ENCODE peak calls at places on chromosomes 2 and 18, in nine cellular contexts. One of them, this sample, is unnamed.

GRCh38 chr2:54446122-54446521 is 10.0 kb upstream of the SPTBN1 start:
- DNase-seq in prostate gland: no peak
- DNase-seq in H1: no peak
- DNase-seq in stomach: no peak
- DNase-seq in HepG2: no peak
- DNase-seq in GM23338: no peak
- DNase-seq in HCT116: no peak
- DNase-seq in endothelial cell of umbilical vein: no peak
- DNase-seq in HL-60: no peak
- DNase-seq in this sample: no peak

GRCh38 chr18:48727685-48728084 is 188.9 kb downstream of the CTIF start:
- DNase-seq in stomach: no peak
- DNase-seq in HepG2: no peak
- DNase-seq in endothelial cell of umbilical vein: no peak
- DNase-seq in HCT116: no peak
- DNase-seq in prostate gland: no peak
- DNase-seq in H1: no peak
- DNase-seq in HL-60: no peak
- DNase-seq in GM23338: no peak
- DNase-seq in this sample: no peak

GRCh38 chr2:1709970-1710560 is 34.2 kb downstream of the PXDN start:
- DNase-seq in prostate gland: no peak
- DNase-seq in HCT116: no peak
- DNase-seq in GM23338: no peak
- DNase-seq in HL-60: no peak
- DNase-seq in endothelial cell of umbilical vein: no peak
- DNase-seq in stomach: no peak
- DNase-seq in HepG2: no peak
- DNase-seq in H1: no peak
- DNase-seq in this sample: peak; percentile 62

GRCh38 chr2:41197781-41198180 is 745.9 kb upstream of the SLC8A1 start:
- DNase-seq in HepG2: no peak
- DNase-seq in HCT116: no peak
- DNase-seq in stomach: no peak
- DNase-seq in GM23338: peak; percentile 17
- DNase-seq in HL-60: no peak
- DNase-seq in H1: no peak
- DNase-seq in endothelial cell of umbilical vein: peak; percentile 23
- DNase-seq in prostate gland: no peak
- DNase-seq in this sample: no peak

GRCh38 chr2:61689526-61689925 is 151.4 kb upstream of the XPO1 start:
- DNase-seq in HepG2: no peak
- DNase-seq in HL-60: no peak
- DNase-seq in endothelial cell of umbilical vein: no peak
- DNase-seq in GM23338: no peak
- DNase-seq in HCT116: no peak
- DNase-seq in stomach: no peak
- DNase-seq in prostate gland: no peak
- DNase-seq in H1: no peak
- DNase-seq in this sample: no peak

GRCh38 chr2:27261241-27261925 is 1.5 kb downstream of the SLC30A3 start:
- DNase-seq in HL-60: no peak
- DNase-seq in H1: no peak
- DNase-seq in GM23338: no peak
- DNase-seq in stomach: no peak
- DNase-seq in prostate gland: no peak
- DNase-seq in HCT116: no peak
- DNase-seq in endothelial cell of umbilical vein: no peak
- DNase-seq in HepG2: no peak
- DNase-seq in this sample: no peak

GRCh38 chr2:46780801-46781445 is 134.7 kb downstream of the MCFD2 start:
- DNase-seq in H1: peak; percentile 73
- DNase-seq in stomach: no peak
- DNase-seq in GM23338: peak; percentile 86
- DNase-seq in endothelial cell of umbilical vein: no peak
- DNase-seq in HepG2: peak; percentile 80
- DNase-seq in HL-60: no peak
- DNase-seq in HCT116: no peak
- DNase-seq in prostate gland: no peak
- DNase-seq in this sample: peak; percentile 91

GRCh38 chr2:30756051-30756719 is 51.1 kb downstream of the CAPN13 start:
- DNase-seq in HepG2: peak; percentile 12
- DNase-seq in endothelial cell of umbilical vein: no peak
- DNase-seq in stomach: no peak
- DNase-seq in HL-60: no peak
- DNase-seq in H1: no peak
- DNase-seq in HCT116: no peak
- DNase-seq in GM23338: no peak
- DNase-seq in prostate gland: peak; percentile 48
- DNase-seq in this sample: peak; percentile 33

GRCh38 chr18:9868857-9869712 is 16.7 kb upstream of the TXNDC2 start:
- DNase-seq in endothelial cell of umbilical vein: no peak
- DNase-seq in HepG2: no peak
- DNase-seq in HCT116: no peak
- DNase-seq in HL-60: no peak
- DNase-seq in stomach: no peak
- DNase-seq in GM23338: no peak
- DNase-seq in prostate gland: no peak
- DNase-seq in H1: no peak
- DNase-seq in this sample: no peak

GRCh38 chr2:10452334-10452733 is 4.2 kb upstream of the ODC1 start:
- DNase-seq in HepG2: peak; percentile 72
- DNase-seq in endothelial cell of umbilical vein: no peak
- DNase-seq in HCT116: no peak
- DNase-seq in stomach: peak; percentile 91
- DNase-seq in H1: no peak
- DNase-seq in prostate gland: peak; percentile 80
- DNase-seq in GM23338: no peak
- DNase-seq in HL-60: no peak
- DNase-seq in this sample: peak; percentile 79

GRCh38 chr2:235238537-235238936 is 255.3 kb upstream of the AGAP1 start:
- DNase-seq in prostate gland: no peak
- DNase-seq in GM23338: no peak
- DNase-seq in HL-60: no peak
- DNase-seq in HCT116: no peak
- DNase-seq in H1: no peak
- DNase-seq in stomach: peak; percentile 33
- DNase-seq in endothelial cell of umbilical vein: peak; percentile 86
- DNase-seq in HepG2: no peak
- DNase-seq in this sample: peak; percentile 75

GRCh38 chr2:143732931-143733330 is 603.7 kb downstream of the ARHGAP15 start:
- DNase-seq in H1: no peak
- DNase-seq in GM23338: no peak
- DNase-seq in endothelial cell of umbilical vein: no peak
- DNase-seq in prostate gland: no peak
- DNase-seq in HCT116: no peak
- DNase-seq in HepG2: no peak
- DNase-seq in HL-60: no peak
- DNase-seq in stomach: no peak
- DNase-seq in this sample: no peak

GRCh38 chr2:202687276-202687675 is 52.5 kb downstream of the FAM117B start:
- DNase-seq in endothelial cell of umbilical vein: no peak
- DNase-seq in prostate gland: no peak
- DNase-seq in stomach: no peak
- DNase-seq in GM23338: no peak
- DNase-seq in HepG2: peak; percentile 71
- DNase-seq in H1: no peak
- DNase-seq in HL-60: no peak
- DNase-seq in HCT116: no peak
- DNase-seq in this sample: no peak

GRCh38 chr18:47485221-47485797 is 233.8 kb upstream of the SKOR2 start:
- DNase-seq in HepG2: no peak
- DNase-seq in HL-60: no peak
- DNase-seq in H1: peak; percentile 49
- DNase-seq in endothelial cell of umbilical vein: no peak
- DNase-seq in HCT116: no peak
- DNase-seq in prostate gland: no peak
- DNase-seq in GM23338: peak; percentile 23
- DNase-seq in stomach: no peak
- DNase-seq in this sample: no peak

GRCh38 chr2:233747283-233747544 is 12.9 kb upstream of the UGT1A1 start:
- DNase-seq in HepG2: no peak
- DNase-seq in GM23338: no peak
- DNase-seq in prostate gland: no peak
- DNase-seq in HL-60: no peak
- DNase-seq in stomach: no peak
- DNase-seq in HCT116: no peak
- DNase-seq in endothelial cell of umbilical vein: no peak
- DNase-seq in H1: no peak
- DNase-seq in this sample: no peak

GRCh38 chr2:207182916-207183315 is 17.2 kb upstream of the KLF7 start:
- DNase-seq in HepG2: no peak
- DNase-seq in stomach: no peak
- DNase-seq in endothelial cell of umbilical vein: no peak
- DNase-seq in HCT116: no peak
- DNase-seq in GM23338: no peak
- DNase-seq in H1: no peak
- DNase-seq in HL-60: no peak
- DNase-seq in prostate gland: no peak
- DNase-seq in this sample: no peak

GRCh38 chr2:193141-193552 is 70.7 kb downstream of the SH3YL1 start:
- DNase-seq in HepG2: no peak
- DNase-seq in H1: no peak
- DNase-seq in HCT116: no peak
- DNase-seq in HL-60: no peak
- DNase-seq in stomach: no peak
- DNase-seq in prostate gland: no peak
- DNase-seq in GM23338: no peak
- DNase-seq in endothelial cell of umbilical vein: no peak
- DNase-seq in this sample: no peak

GRCh38 chr2:85318222-85319182 is 9.3 kb downstream of the TGOLN2 start:
- DNase-seq in stomach: no peak
- DNase-seq in H1: no peak
- DNase-seq in HepG2: no peak
- DNase-seq in HCT116: no peak
- DNase-seq in GM23338: no peak
- DNase-seq in HL-60: peak; percentile 84
- DNase-seq in prostate gland: no peak
- DNase-seq in endothelial cell of umbilical vein: no peak
- DNase-seq in this sample: peak; percentile 57

GRCh38 chr2:172639823-172640222 is 83.9 kb downstream of the PDK1 start:
- DNase-seq in stomach: no peak
- DNase-seq in HepG2: no peak
- DNase-seq in GM23338: no peak
- DNase-seq in HL-60: no peak
- DNase-seq in H1: no peak
- DNase-seq in prostate gland: no peak
- DNase-seq in HCT116: no peak
- DNase-seq in endothelial cell of umbilical vein: no peak
- DNase-seq in this sample: no peak

GRCh38 chr2:182592691-182593393 is 123.2 kb upstream of the DNAJC10 start:
- DNase-seq in GM23338: peak; percentile 23
- DNase-seq in endothelial cell of umbilical vein: no peak
- DNase-seq in stomach: no peak
- DNase-seq in HL-60: no peak
- DNase-seq in HepG2: no peak
- DNase-seq in prostate gland: no peak
- DNase-seq in H1: no peak
- DNase-seq in HCT116: peak; percentile 3
- DNase-seq in this sample: no peak

DNA sequence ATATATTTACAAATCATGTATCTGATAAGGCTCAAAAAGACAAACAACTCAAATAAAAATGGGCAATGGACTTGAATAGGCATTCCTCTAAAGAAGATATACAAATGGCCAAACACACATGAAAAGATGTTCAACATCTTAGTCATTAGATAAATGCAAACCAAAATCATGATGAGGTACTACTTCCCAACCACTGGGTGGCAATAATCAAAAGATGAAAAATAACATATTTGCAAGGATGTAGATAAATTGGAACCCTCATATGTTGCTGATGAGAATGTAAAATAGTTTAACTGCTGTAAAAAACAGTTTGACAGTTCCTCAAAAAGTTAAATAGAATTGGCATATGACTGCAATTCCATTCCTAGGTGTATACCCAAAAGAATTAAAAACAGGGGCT is 132.3 kb downstream of the TTC32 start:
- DNase-seq in prostate gland: no peak
- DNase-seq in HL-60: no peak
- DNase-seq in HCT116: no peak
- DNase-seq in stomach: no peak
- DNase-seq in endothelial cell of umbilical vein: peak; percentile 14
- DNase-seq in H1: no peak
- DNase-seq in GM23338: no peak
- DNase-seq in HepG2: no peak
- DNase-seq in this sample: no peak
- TF ChIP-seq CTCF in prostate gland: peak; percentile 8
- TF ChIP-seq CTCF in HL-60: peak; percentile 11
- TF ChIP-seq CTCF in HCT116: peak; percentile 58
- TF ChIP-seq CTCF in stomach: no peak
- TF ChIP-seq CTCF in endothelial cell of umbilical vein: peak; percentile 1
- TF ChIP-seq CTCF in H1: no peak
- TF ChIP-seq CTCF in GM23338: peak; percentile 34
- TF ChIP-seq CTCF in HepG2: peak; percentile 9
- TF ChIP-seq CTCF in this sample: no peak

GRCh38 chr18:50719471-50719987 is 100.3 kb downstream of the MRO start:
- DNase-seq in HepG2: no peak
- DNase-seq in HL-60: no peak
- DNase-seq in endothelial cell of umbilical vein: no peak
- DNase-seq in stomach: no peak
- DNase-seq in HCT116: no peak
- DNase-seq in prostate gland: no peak
- DNase-seq in GM23338: no peak
- DNase-seq in H1: no peak
- DNase-seq in this sample: no peak
- TF ChIP-seq POLR2AphosphoS5 in HepG2: no peak
- TF ChIP-seq POLR2AphosphoS5 in HL-60: no peak
- TF ChIP-seq POLR2AphosphoS5 in endothelial cell of umbilical vein: no peak
- TF ChIP-seq POLR2AphosphoS5 in stomach: no peak
- TF ChIP-seq POLR2AphosphoS5 in HCT116: no peak
- TF ChIP-seq POLR2AphosphoS5 in prostate gland: no peak
- TF ChIP-seq POLR2AphosphoS5 in GM23338: no peak
- TF ChIP-seq POLR2AphosphoS5 in H1: no peak
- TF ChIP-seq POLR2AphosphoS5 in this sample: no peak

DNA sequence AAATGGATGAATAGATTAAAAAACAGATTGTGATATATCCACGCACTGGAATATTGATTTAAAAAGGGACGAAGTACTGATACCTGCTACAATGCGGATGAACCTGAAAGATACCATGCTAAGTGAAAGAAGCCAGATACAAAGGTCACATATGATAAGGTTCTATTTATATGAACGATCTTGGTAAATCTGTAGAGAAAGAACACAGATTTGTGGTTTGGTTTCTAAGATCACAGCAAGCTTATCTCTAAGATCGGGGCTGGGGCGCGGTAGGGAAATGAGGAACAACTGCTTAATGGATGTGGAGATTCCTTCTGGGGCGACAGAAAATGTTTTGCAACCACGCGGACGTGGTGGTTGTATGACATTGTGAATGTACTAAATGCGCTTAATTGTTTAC is 60.0 kb downstream of the NEDD4L start:
- DNase-seq in HepG2: no peak
- DNase-seq in HL-60: peak; percentile 27
- DNase-seq in endothelial cell of umbilical vein: no peak
- DNase-seq in H1: no peak
- DNase-seq in stomach: no peak
- DNase-seq in GM23338: no peak
- DNase-seq in HCT116: no peak
- DNase-seq in prostate gland: no peak
- DNase-seq in this sample: no peak
- H3K4me3 ChIP-seq in HepG2: no peak overlapping the region
- H3K4me3 ChIP-seq in HL-60: no peak overlapping the region
- H3K4me3 ChIP-seq in endothelial cell of umbilical vein: no peak overlapping the region
- H3K4me3 ChIP-seq in H1: no peak overlapping the region
- H3K4me3 ChIP-seq in stomach: no peak overlapping the region
- H3K4me3 ChIP-seq in GM23338: no peak overlapping the region
- H3K4me3 ChIP-seq in HCT116: no peak overlapping the region
- H3K4me3 ChIP-seq in prostate gland: no peak overlapping the region
- H3K4me3 ChIP-seq in this sample: no peak overlapping the region

GRCh38 chr2:6968319-6969100 is 51.3 kb downstream of the RNF144A start:
- DNase-seq in HepG2: peak; percentile 21
- DNase-seq in HL-60: no peak
- DNase-seq in HCT116: no peak
- DNase-seq in H1: no peak
- DNase-seq in GM23338: peak; percentile 34
- DNase-seq in stomach: no peak
- DNase-seq in endothelial cell of umbilical vein: no peak
- DNase-seq in prostate gland: no peak
- DNase-seq in this sample: no peak
- TF ChIP-seq CTCF in HepG2: peak; percentile 26
- TF ChIP-seq CTCF in HL-60: no peak
- TF ChIP-seq CTCF in HCT116: no peak
- TF ChIP-seq CTCF in H1: no peak
- TF ChIP-seq CTCF in GM23338: peak; percentile 35
- TF ChIP-seq CTCF in stomach: no peak
- TF ChIP-seq CTCF in endothelial cell of umbilical vein: peak; percentile 8
- TF ChIP-seq CTCF in prostate gland: no peak
- TF ChIP-seq CTCF in this sample: no peak